ENCODE peak calls at places on chromosome 18, in five cellular contexts. Q is GM19239; N is NCI-H2081; L is stimulated activated CD8-positive, alpha-beta memory T cell treated with anti-CD3 and anti-CD28 coated beads, Interleukin-2, amount 100 ng/mL, for 48 hours; R is GM12891. V is an unnamed sample.

GRCh38 chr18:34297287-34297686 is 72.6 kb upstream of the NOL4 start:
- DNase-seq in Q (no peak), N (no peak), L (no peak), R (no peak), V (no peak)

GRCh38 chr18:61322265-61322873 is 10.9 kb upstream of the CDH20 start:
- DNase-seq in Q (peak; percentile 49), N (peak; percentile 71), L (peak; percentile 28), R (peak; percentile 50), V (no peak)

GRCh38 chr18:11150271-11150615 is 874 bp upstream of the PIEZO2 start:
- DNase-seq in Q (no peak), N (no peak), L (no peak), R (no peak), V (no peak)

GRCh38 chr18:51654441-51655326 is 457.2 kb upstream of the MEX3C start:
- DNase-seq in Q (no peak), N (no peak), L (no peak), R (peak; percentile 8), V (no peak)

GRCh38 chr18:32037616-32038015 is 19.0 kb downstream of the RNF125 start:
- DNase-seq in Q (no peak), N (no peak), L (no peak), R (no peak), V (no peak)

GRCh38 chr18:46199515-46200147 is 95.4 kb downstream of the HAUS1 start:
- DNase-seq in Q (no peak), N (no peak), L (no peak), R (no peak), V (no peak)

GRCh38 chr18:37565138-37565984 is at the start of gene CELF4:
- DNase-seq in Q (no peak), N (peak; percentile 25), L (no peak), R (no peak), V (peak; percentile 72)

GRCh38 chr18:9201224-9201623 is 64.6 kb downstream of the ANKRD12 start:
- DNase-seq in Q (no peak), N (no peak), L (no peak), R (no peak), V (no peak)

GRCh38 chr18:41073372-41073954 is 881.6 kb upstream of the PIK3C3 start:
- DNase-seq in Q (no peak), N (no peak), L (no peak), R (no peak), V (no peak)

GRCh38 chr18:26134110-26134509 is 441 bp downstream of the PSMA8 start:
- DNase-seq in Q (no peak), N (no peak), L (no peak), R (no peak), V (no peak)

GRCh38 chr18:7894592-7894991 is 327.5 kb downstream of the PTPRM start:
- DNase-seq in Q (no peak), N (no peak), L (no peak), R (no peak), V (no peak)

GRCh38 chr18:3450358-3451107 is 561 bp downstream of the TGIF1 start:
- DNase-seq in Q (no peak), N (no peak), L (peak; percentile 27), R (no peak), V (no peak)

GRCh38 chr18:53796042-53796729 is 428.3 kb downstream of the MBD2 start:
- DNase-seq in Q (no peak), N (no peak), L (no peak), R (no peak), V (no peak)

GRCh38 chr18:5630057-5630765 is 86.4 kb upstream of the EPB41L3 start:
- DNase-seq in Q (peak; percentile 46), N (peak; percentile 88), L (peak; percentile 23), R (peak; percentile 46), V (no peak)

GRCh38 chr18:32840962-32841361 is 68.1 kb upstream of the KLHL14 start:
- DNase-seq in Q (no peak), N (no peak), L (no peak), R (no peak), V (no peak)

GRCh38 chr18:9852266-9853081 is 33.3 kb upstream of the TXNDC2 start:
- DNase-seq in Q (no peak), N (no peak), L (no peak), R (no peak), V (no peak)

GRCh38 chr18:79591040-79591308 is 88.6 kb upstream of the CTDP1 start:
- DNase-seq in Q (no peak), N (no peak), L (no peak), R (no peak), V (no peak)